ENCODE peak calls at places on chromosomes 7 and 10, in four cellular contexts. J, V, K and L are unnamed samples.

GRCh38 chr10:11017575-11018425 is at the start of gene CELF2:
- DNase-seq in J (peak; percentile 58), V (peak; percentile 15), K (peak; percentile 90), L (peak; percentile 86)

GRCh38 chr7:142319970-142320369 is 62.1 kb upstream of the PRSS58 start:
- DNase-seq in J (no peak), V (peak; percentile 19), K (peak; percentile 70), L (no peak)

GRCh38 chr7:153386581-153386980 is 627.0 kb downstream of the ACTR3B start:
- DNase-seq in J (no peak), V (no peak), K (no peak), L (no peak)

GRCh38 chr7:150740053-150740452 is 2.8 kb downstream of the GIMAP5 start:
- DNase-seq in J (no peak), V (no peak), K (no peak), L (no peak)

GRCh38 chr10:93541402-93542357 is 24.8 kb upstream of the FFAR4 start:
- DNase-seq in J (peak; percentile 66), V (peak; percentile 54), K (peak; percentile 76), L (peak; percentile 80)

GRCh38 chr7:40583653-40584424 is 449.0 kb downstream of the SUGCT start:
- DNase-seq in J (no peak), V (no peak), K (no peak), L (no peak)

GRCh38 chr10:6532321-6532720 is 47.8 kb downstream of the PRKCQ start:
- DNase-seq in J (no peak), V (no peak), K (no peak), L (no peak)

GRCh38 chr10:47266602-47267001 is 33.4 kb upstream of the GDF10 start:
- DNase-seq in J (no peak), V (no peak), K (no peak), L (no peak)

GRCh38 chr7:27154901-27155815 is 1.3 kb downstream of the HOXA7 start:
- DNase-seq in J (peak; percentile 10), V (no peak), K (no peak), L (no peak)
- H3K4me3 ChIP-seq in J (no peak overlapping the region), V (no peak overlapping the region), K (peak overlapping the region; percentile 56), L (peak overlapping the region; percentile 13)

GRCh38 chr7:47622586-47622945 is 40.7 kb upstream of the TNS3 start:
- DNase-seq in J (no peak), V (no peak), K (no peak), L (no peak)

GRCh38 chr7:47621347-47621746 is 39.4 kb upstream of the TNS3 start:
- DNase-seq in J (no peak), V (no peak), K (no peak), L (peak; percentile 52)

GRCh38 chr7:47624660-47625059 is 42.7 kb upstream of the TNS3 start:
- DNase-seq in J (no peak), V (no peak), K (no peak), L (no peak)

GRCh38 chr7:47621985-47622561 is 40.2 kb upstream of the TNS3 start:
- DNase-seq in J (no peak), V (no peak), K (no peak), L (peak; percentile 75)

DNA sequence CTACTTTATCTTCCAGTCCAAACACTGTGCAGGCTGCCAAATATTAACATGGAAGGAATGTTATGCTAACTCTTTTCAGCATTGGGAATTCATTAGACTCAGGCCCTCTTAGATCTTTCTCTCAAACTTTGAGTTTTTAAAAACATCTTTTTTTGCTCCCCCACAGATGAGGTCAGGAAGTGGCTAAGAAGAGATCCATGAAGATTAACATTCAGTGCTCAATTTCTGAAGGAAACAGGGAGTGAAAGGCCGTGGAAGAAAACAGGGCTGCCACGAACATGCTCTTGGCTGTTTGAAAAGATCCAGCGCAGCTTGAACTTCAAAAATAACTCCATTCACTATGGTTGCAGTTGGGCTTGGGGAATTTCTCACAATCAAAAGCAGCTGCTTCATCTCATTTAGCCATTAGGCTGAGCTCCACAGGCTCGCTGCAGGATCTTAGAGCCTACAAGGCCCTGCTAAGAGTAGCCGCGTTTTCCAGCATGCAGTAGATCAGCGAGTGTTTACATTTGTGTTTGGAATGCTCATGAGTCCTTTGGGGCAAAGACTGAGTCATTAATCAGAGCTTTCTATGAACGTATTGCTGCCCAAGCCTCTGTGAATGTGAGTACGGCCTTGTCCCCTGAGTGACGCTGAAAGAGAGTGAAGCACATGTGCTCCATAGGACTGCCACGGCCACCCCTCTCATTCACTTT is 41.2 kb upstream of the TNS3 start:
- DNase-seq in J (peak; percentile 54), V (peak; percentile 91), K (no peak), L (no peak)
- H3K4me3 ChIP-seq in J (no peak overlapping the region), V (no peak overlapping the region), K (no peak overlapping the region), L (no peak overlapping the region)

GRCh38 chr7:55019329-55019690 is 493 bp downstream of the EGFR start:
- DNase-seq in J (peak; percentile 64), V (no peak), K (peak; percentile 64), L (peak; percentile 80)

GRCh38 chr7:55021053-55021452 is 2.2 kb downstream of the EGFR start:
- DNase-seq in J (no peak), V (no peak), K (no peak), L (no peak)

GRCh38 chr7:55019691-55020480 is 1.1 kb downstream of the EGFR start:
- DNase-seq in J (no peak), V (no peak), K (peak; percentile 55), L (peak; percentile 73)

GRCh38 chr7:55021951-55022617 is 3.3 kb downstream of the EGFR start:
- DNase-seq in J (no peak), V (peak; percentile 66), K (no peak), L (no peak)

GRCh38 chr7:55020481-55020871 is 1.7 kb downstream of the EGFR start:
- DNase-seq in J (no peak), V (peak; percentile 56), K (no peak), L (peak; percentile 72)
- H3K4me3 ChIP-seq in J (peak overlapping the region; percentile 86), V (peak overlapping the region; percentile 85), K (peak overlapping the region; percentile 69), L (peak overlapping the region; percentile 82)

GRCh38 chr7:133753513-133753912 is 373.6 kb upstream of the LRGUK start:
- DNase-seq in J (no peak), V (peak; percentile 9), K (peak; percentile 42), L (no peak)
- H3K4me3 ChIP-seq in J (no peak overlapping the region), V (no peak overlapping the region), K (no peak overlapping the region), L (no peak overlapping the region)

GRCh38 chr10:92290076-92290836 is 622 bp downstream of the CPEB3 start:
- DNase-seq in J (peak; percentile 70), V (peak; percentile 55), K (peak; percentile 51), L (no peak)
- H3K4me3 ChIP-seq in J (peak overlapping the region; percentile 88), V (peak overlapping the region; percentile 94), K (peak overlapping the region; percentile 98), L (peak overlapping the region; percentile 74)

GRCh38 chr7:101935521-101936141 is 118.2 kb downstream of the CUX1 start:
- DNase-seq in J (no peak), V (no peak), K (no peak), L (peak; percentile 88)
- H3K4me3 ChIP-seq in J (no peak overlapping the region), V (no peak overlapping the region), K (peak overlapping the region; percentile 34), L (no peak overlapping the region)

DNA sequence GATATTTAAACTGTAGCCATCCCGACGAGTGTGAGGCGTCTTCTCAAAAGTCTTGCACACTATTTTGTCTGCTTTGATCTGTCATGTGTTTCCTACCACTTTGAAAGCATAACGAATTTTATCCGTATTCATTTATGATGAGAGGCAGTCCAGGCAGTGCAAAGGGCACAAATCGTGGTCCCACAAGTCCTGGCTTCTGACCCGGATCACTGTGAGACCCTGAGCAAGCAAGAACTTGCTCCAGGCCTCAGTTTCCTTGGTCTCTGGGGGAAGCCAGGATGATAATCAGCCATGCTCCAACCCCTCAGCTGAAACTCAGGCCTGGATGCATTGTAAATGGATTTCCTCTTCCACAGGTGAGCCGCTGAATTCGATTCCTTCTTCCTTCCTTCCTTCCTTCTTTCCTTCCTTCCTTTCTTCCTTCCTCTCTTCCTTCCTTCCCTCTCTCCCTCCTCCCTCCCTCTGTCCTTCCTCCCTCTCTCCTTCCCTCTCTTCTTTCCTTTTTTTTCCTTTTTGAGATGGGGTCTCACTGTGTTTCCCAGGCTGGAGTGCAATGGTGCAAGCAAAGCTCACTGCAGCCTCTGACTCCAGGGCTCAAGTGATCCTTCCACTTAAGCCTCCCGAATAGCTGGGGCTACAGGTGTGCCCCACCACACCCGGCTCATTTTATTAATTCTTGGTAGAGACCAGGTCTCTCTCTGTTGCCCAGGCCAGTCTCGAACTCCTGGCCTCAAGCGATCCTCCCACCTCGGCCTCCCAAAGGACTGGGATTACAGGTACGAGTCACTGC is 18.4 kb upstream of the ZKSCAN1 start:
- DNase-seq in J (no peak), V (no peak), K (no peak), L (no peak)
- H3K4me3 ChIP-seq in J (peak overlapping the region; percentile 59), V (peak overlapping the region; percentile 64), K (peak overlapping the region; percentile 82), L (peak overlapping the region; percentile 54)

GRCh38 chr7:22223841-22224240 is 133.1 kb downstream of the RAPGEF5 start:
- DNase-seq in J (no peak), V (peak; percentile 23), K (no peak), L (no peak)

GRCh38 chr7:22216832-22217475 is 140.0 kb downstream of the RAPGEF5 start:
- DNase-seq in J (no peak), V (no peak), K (no peak), L (no peak)

GRCh38 chr7:22219739-22220493 is 137.0 kb downstream of the RAPGEF5 start:
- DNase-seq in J (no peak), V (peak; percentile 73), K (no peak), L (no peak)

GRCh38 chr7:22219036-22219435 is 137.9 kb downstream of the RAPGEF5 start:
- DNase-seq in J (peak; percentile 85), V (peak; percentile 26), K (no peak), L (no peak)

DNA sequence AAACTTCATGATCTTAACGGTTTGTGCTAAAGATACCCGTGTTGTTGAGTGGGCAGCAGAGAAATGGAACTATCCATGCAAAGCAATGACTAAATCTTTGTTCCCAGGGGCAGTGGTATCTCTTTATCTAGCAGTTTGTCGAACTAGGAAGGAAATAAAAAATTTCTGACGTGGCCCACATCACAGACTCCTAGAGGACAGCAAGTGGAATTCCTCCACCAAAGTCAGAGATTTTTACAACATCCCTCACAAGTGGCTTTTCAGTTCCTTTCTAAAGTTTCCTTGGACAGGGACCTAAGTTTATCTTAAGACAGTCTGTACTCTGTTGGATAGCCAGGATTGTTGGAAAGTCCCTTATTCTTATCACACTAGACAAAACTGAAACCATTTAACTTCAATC is 136.0 kb downstream of the RAPGEF5 start:
- DNase-seq in J (no peak), V (peak; percentile 41), K (no peak), L (no peak)
- H3K4me3 ChIP-seq in J (no peak overlapping the region), V (no peak overlapping the region), K (no peak overlapping the region), L (peak overlapping the region; percentile 2)

GRCh38 chr10:30701471-30702173 is 72.1 kb upstream of the LYZL2 start:
- DNase-seq in J (no peak), V (peak; percentile 85), K (no peak), L (no peak)
- H3K4me3 ChIP-seq in J (no peak overlapping the region), V (peak overlapping the region; percentile 16), K (no peak overlapping the region), L (no peak overlapping the region)

GRCh38 chr10:90944759-90945158 is 23.9 kb upstream of the ANKRD1 start:
- DNase-seq in J (no peak), V (no peak), K (no peak), L (no peak)
- H3K4me3 ChIP-seq in J (no peak overlapping the region), V (no peak overlapping the region), K (no peak overlapping the region), L (no peak overlapping the region)